ENCODE peak calls at places on chromosome 7, in seven cellular contexts. A, P, L, G, J, M and N are unnamed samples.

GRCh38 chr7:7956531-7957221 is 11.9 kb upstream of the GLCCI1 start:
- DNase-seq in A (no peak), P (no peak), L (no peak), G (no peak), J (no peak), M (no peak), N (no peak)

GRCh38 chr7:5354460-5355279 is 69.0 kb downstream of the TNRC18 start:
- DNase-seq in A (no peak), P (no peak), L (peak; percentile 10), G (no peak), J (no peak), M (no peak), N (no peak)

GRCh38 chr7:28759373-28760013 is 198.6 kb downstream of the TRIL start:
- DNase-seq in A (no peak), P (no peak), L (no peak), G (no peak), J (no peak), M (no peak), N (no peak)

GRCh38 chr7:159088016-159088865 is 56.4 kb downstream of the VIPR2 start:
- DNase-seq in A (no peak), P (no peak), L (no peak), G (no peak), J (no peak), M (no peak), N (no peak)

GRCh38 chr7:29413511-29414178 is 150.0 kb upstream of the PRR15 start:
- DNase-seq in A (no peak), P (no peak), L (no peak), G (no peak), J (no peak), M (no peak), N (peak; percentile 42)

GRCh38 chr7:99189222-99189621 is 18.7 kb downstream of the KPNA7 start:
- DNase-seq in A (no peak), P (no peak), L (no peak), G (no peak), J (no peak), M (no peak), N (no peak)

GRCh38 chr7:50657341-50657873 is 92.2 kb upstream of the DDC start:
- DNase-seq in A (no peak), P (no peak), L (peak; percentile 86), G (no peak), J (no peak), M (no peak), N (no peak)

GRCh38 chr7:139004321-139005075 is 23.3 kb upstream of the KIAA1549 start:
- DNase-seq in A (no peak), P (no peak), L (no peak), G (no peak), J (no peak), M (peak; percentile 2), N (peak; percentile 59)

GRCh38 chr7:131501422-131501821 is 55.0 kb downstream of the PODXL start:
- DNase-seq in A (no peak), P (no peak), L (peak; percentile 65), G (no peak), J (no peak), M (no peak), N (no peak)

GRCh38 chr7:133207687-133208086 is 45.2 kb upstream of the EXOC4 start:
- DNase-seq in A (no peak), P (no peak), L (peak; percentile 25), G (no peak), J (no peak), M (no peak), N (no peak)

GRCh38 chr7:112869111-112869774 is 79.0 kb upstream of the TMEM168 start:
- DNase-seq in A (peak; percentile 37), P (peak; percentile 30), L (peak; percentile 63), G (no peak), J (peak; percentile 69), M (peak; percentile 1), N (peak; percentile 73)

GRCh38 chr7:157951300-157952049 is 614.7 kb downstream of the DNAJB6 start:
- DNase-seq in A (no peak), P (no peak), L (no peak), G (no peak), J (no peak), M (no peak), N (no peak)

GRCh38 chr7:26305869-26306665 is 14.4 kb downstream of the SNX10 start:
- DNase-seq in A (no peak), P (no peak), L (no peak), G (no peak), J (no peak), M (no peak), N (no peak)

GRCh38 chr7:94971051-94971867 is 63.9 kb downstream of the PPP1R9A start:
- DNase-seq in A (no peak), P (no peak), L (no peak), G (no peak), J (no peak), M (no peak), N (no peak)